ENCODE peak calls at places on chromosomes 7 and 10, in nine cellular contexts. S is prostate gland, O is A549, H is mucosa of descending colon, G is heart right ventricle, T is lower leg skin, Q is fibroblast of mammary gland, R is thoracic aorta, C is ascending aorta. D is an unnamed sample.

GRCh38 chr10:71434760-71435394 is 38.2 kb downstream of the CDH23 start:
- DNase-seq in S (no peak), O (no peak), H (no peak), G (no peak), T (no peak), Q (no peak), R (no peak), C (peak), D (no peak)

GRCh38 chr7:121429803-121430202 is 33.7 kb upstream of the FAM3C start:
- DNase-seq in S (no peak), O (no peak), H (no peak), G (no peak), T (no peak), Q (no peak), R (no peak), C (no peak), D (no peak)

GRCh38 chr10:24762966-24763623 is 39.4 kb upstream of the ARHGAP21 start:
- DNase-seq in S (no peak), O (peak), H (no peak), G (no peak), T (no peak), Q (no peak), R (no peak), C (no peak), D (peak)

GRCh38 chr7:3027455-3027854 is 16.2 kb downstream of the CARD11 start:
- DNase-seq in S (no peak), O (no peak), H (no peak), G (no peak), T (no peak), Q (no peak), R (no peak), C (no peak), D (no peak)

GRCh38 chr7:46525876-46526275 is 604.8 kb upstream of the IGFBP3 start:
- DNase-seq in S (no peak), O (no peak), H (no peak), G (no peak), T (no peak), Q (no peak), R (no peak), C (no peak), D (no peak)

GRCh38 chr7:106501605-106502580 is 159.1 kb downstream of the CCDC71L start:
- DNase-seq in S (no peak), O (no peak), H (no peak), G (no peak), T (no peak), Q (no peak), R (no peak), C (no peak), D (no peak)

GRCh38 chr7:74203157-74203556 is 6.6 kb upstream of the LAT2 start:
- DNase-seq in S (peak), O (peak), H (peak), G (no peak), T (peak), Q (peak), R (no peak), C (no peak), D (peak)

GRCh38 chr10:95485445-95485844 is 75.7 kb downstream of the SORBS1 start:
- DNase-seq in S (no peak), O (no peak), H (no peak), G (no peak), T (no peak), Q (no peak), R (no peak), C (peak), D (no peak)

GRCh38 chr7:72015106-72015505 is 397.0 kb downstream of the CALN1 start:
- DNase-seq in S (no peak), O (no peak), H (no peak), G (no peak), T (no peak), Q (no peak), R (no peak), C (no peak), D (no peak)

GRCh38 chr10:30557884-30558283 is 71.7 kb downstream of the LYZL2 start:
- DNase-seq in S (no peak), O (peak), H (no peak), G (no peak), T (no peak), Q (peak), R (no peak), C (no peak), D (peak)

GRCh38 chr7:112416127-112416526 is 34.1 kb upstream of the IFRD1 start:
- DNase-seq in S (no peak), O (no peak), H (no peak), G (no peak), T (no peak), Q (peak), R (no peak), C (no peak), D (peak)

GRCh38 chr10:29039659-29040309 is 249.1 kb upstream of the LYZL1 start:
- DNase-seq in S (no peak), O (no peak), H (no peak), G (no peak), T (no peak), Q (peak), R (no peak), C (no peak), D (peak)

GRCh38 chr10:67241435-67241834 is 315.6 kb downstream of the LRRTM3 start:
- DNase-seq in S (no peak), O (no peak), H (no peak), G (no peak), T (no peak), Q (no peak), R (no peak), C (no peak), D (no peak)

GRCh38 chr7:50068026-50068425 is 25.0 kb downstream of the ZPBP start:
- DNase-seq in S (no peak), O (peak), H (no peak), G (no peak), T (no peak), Q (no peak), R (no peak), C (no peak), D (peak)

GRCh38 chr10:35300063-35300699 is 36.1 kb upstream of the CCNY start:
- DNase-seq in S (no peak), O (peak), H (peak), G (no peak), T (peak), Q (peak), R (peak), C (no peak), D (peak)

GRCh38 chr7:105014725-105015630 is 973 bp downstream of the KMT2E start:
- DNase-seq in S (peak), O (peak), H (peak), G (no peak), T (peak), Q (peak), R (no peak), C (peak), D (peak)

GRCh38 chr7:110962374-110962773 is 128.6 kb upstream of the LRRN3 start:
- DNase-seq in S (no peak), O (no peak), H (no peak), G (no peak), T (no peak), Q (peak), R (no peak), C (no peak), D (no peak)

GRCh38 chr7:138161600-138162081 is 85.4 kb downstream of the AKR1D1 start:
- DNase-seq in S (peak), O (peak), H (peak), G (peak), T (peak), Q (peak), R (peak), C (peak), D (peak)

GRCh38 chr10:78375854-78376785 is 342.5 kb downstream of the RPS24 start:
- DNase-seq in S (no peak), O (no peak), H (no peak), G (no peak), T (no peak), Q (no peak), R (no peak), C (no peak), D (peak)

GRCh38 chr10:88289342-88289741 is 293.8 kb downstream of the RNLS start:
- DNase-seq in S (no peak), O (no peak), H (no peak), G (no peak), T (no peak), Q (peak), R (no peak), C (no peak), D (no peak)

GRCh38 chr10:33154590-33154989 is 179.9 kb downstream of the NRP1 start:
- DNase-seq in S (no peak), O (no peak), H (no peak), G (no peak), T (no peak), Q (peak), R (no peak), C (no peak), D (no peak)

GRCh38 chr10:69437321-69438259 is 13.7 kb upstream of the TSPAN15 start:
- DNase-seq in S (no peak), O (no peak), H (no peak), G (no peak), T (no peak), Q (no peak), R (no peak), C (no peak), D (no peak)

GRCh38 chr10:27041196-27041595 is 59.1 kb downstream of the ANKRD26 start:
- DNase-seq in S (no peak), O (no peak), H (no peak), G (no peak), T (no peak), Q (no peak), R (no peak), C (no peak), D (peak)

GRCh38 chr7:38507379-38507778 is 123.8 kb downstream of the AMPH start:
- DNase-seq in S (no peak), O (no peak), H (no peak), G (no peak), T (no peak), Q (peak), R (no peak), C (no peak), D (no peak)

GRCh38 chr7:127250312-127251047 is 2.3 kb downstream of the GRM8 start:
- DNase-seq in S (no peak), O (no peak), H (no peak), G (no peak), T (no peak), Q (no peak), R (no peak), C (no peak), D (no peak)

GRCh38 chr10:484925-485661 is 204.4 kb downstream of the DIP2C start:
- DNase-seq in S (no peak), O (no peak), H (no peak), G (no peak), T (no peak), Q (no peak), R (no peak), C (peak), D (no peak)

GRCh38 chr10:96577037-96577436 is 9.8 kb downstream of the TM9SF3 start:
- DNase-seq in S (peak), O (no peak), H (no peak), G (no peak), T (no peak), Q (no peak), R (no peak), C (no peak), D (no peak)

GRCh38 chr10:97132273-97132672 is 53.5 kb downstream of the SLIT1 start:
- DNase-seq in S (no peak), O (no peak), H (no peak), G (no peak), T (no peak), Q (no peak), R (no peak), C (no peak), D (no peak)

GRCh38 chr10:6136215-6137201 is 47.7 kb downstream of the RBM17 start:
- DNase-seq in S (no peak), O (no peak), H (no peak), G (no peak), T (no peak), Q (peak), R (no peak), C (no peak), D (peak)

GRCh38 chr10:89214766-89215165 is 7.6 kb upstream of the CH25H start:
- DNase-seq in S (no peak), O (no peak), H (no peak), G (no peak), T (no peak), Q (peak), R (no peak), C (no peak), D (no peak)

GRCh38 chr7:150953061-150953997 is 24.8 kb downstream of the KCNH2 start:
- DNase-seq in S (no peak), O (no peak), H (peak), G (peak), T (no peak), Q (no peak), R (no peak), C (no peak), D (no peak)

DNA sequence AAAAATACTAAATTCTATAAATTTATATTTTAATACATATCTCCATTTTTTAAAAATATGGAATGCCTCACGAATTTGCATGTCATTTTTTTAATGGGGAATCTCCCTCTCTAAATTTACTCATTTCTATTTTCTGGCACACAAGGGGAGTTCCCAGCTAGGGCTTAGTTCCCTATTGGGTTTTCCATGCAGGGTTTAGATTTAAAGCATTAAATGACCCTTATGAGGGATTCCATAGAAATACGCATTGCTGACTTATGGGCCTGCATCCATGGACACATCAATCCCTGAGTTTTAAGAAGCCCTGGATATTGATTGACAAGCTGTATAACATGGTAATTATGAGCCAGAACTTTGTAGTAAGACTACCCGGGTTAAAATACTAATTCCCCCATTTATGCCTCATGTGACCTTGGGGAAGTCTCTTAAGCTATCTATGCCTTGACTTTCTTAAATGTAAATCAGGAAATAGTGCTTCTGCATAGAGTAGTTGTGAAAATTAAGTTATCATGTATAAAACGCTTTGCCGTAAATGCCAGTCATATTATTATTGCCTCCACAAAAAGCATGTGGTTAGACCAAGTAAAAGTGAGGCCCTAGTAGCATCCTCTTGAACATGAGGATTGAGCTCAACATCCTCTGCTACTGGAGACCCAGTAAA is 78.8 kb upstream of the ANKRD1 start:
- DNase-seq in S (no peak), O (no peak), H (no peak), G (no peak), T (no peak), Q (no peak), R (no peak), C (no peak), D (no peak)
- H3K4me3 ChIP-seq in S (no peak), O (no peak), H (no peak), G (no peak), T (no peak), Q (no peak), R (no peak), C (no peak), D (no peak)

GRCh38 chr7:586494-586893 is 66.8 kb upstream of the PDGFA start:
- DNase-seq in S (no peak), O (no peak), H (no peak), G (no peak), T (no peak), Q (no peak), R (no peak), C (no peak), D (no peak)
- TF ChIP-seq CTCF in S (no peak), O (no peak), H (no peak), G (no peak), T (no peak), Q (no peak), R (no peak), C (no peak), D (no peak)

GRCh38 chr7:27177795-27178320 is 3.7 kb upstream of the HOXA10 start:
- DNase-seq in S (no peak), O (no peak), H (peak), G (no peak), T (no peak), Q (no peak), R (no peak), C (peak), D (no peak)
- H3K4me3 ChIP-seq in S (peak), O (no peak), H (no peak), G (no peak), T (no peak), Q (no peak), R (no peak), C (no peak), D (no peak)

DNA sequence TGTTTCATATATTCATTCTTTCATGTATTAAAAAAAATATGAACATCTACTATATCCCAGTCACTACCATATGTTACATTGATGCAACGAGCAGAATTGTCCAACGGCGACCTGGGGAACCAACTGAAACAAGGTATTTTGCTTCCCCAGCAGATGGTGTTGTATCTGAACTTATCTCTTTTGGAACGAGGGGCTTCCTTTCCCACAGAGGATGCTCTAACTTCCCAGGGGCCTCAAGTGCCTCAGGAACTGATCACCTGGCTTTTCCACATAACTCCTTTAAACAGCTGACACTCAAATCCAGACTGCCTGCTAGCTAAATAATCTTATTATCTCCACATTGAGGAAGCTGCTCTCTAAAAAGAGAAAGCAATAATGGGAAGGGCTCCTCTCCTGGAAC is 259.3 kb downstream of the HTR7 start:
- DNase-seq in S (no peak), O (no peak), H (no peak), G (no peak), T (no peak), Q (no peak), R (no peak), C (no peak), D (no peak)
- TF ChIP-seq CTCF in S (no peak), O (no peak), H (no peak), G (no peak), T (no peak), Q (no peak), R (no peak), C (no peak), D (no peak)